ENCODE peak calls at places on chromosomes 3 and 15, in eight cellular contexts. D is HS-5; L is stimulated activated CD4-positive, alpha-beta T cell treated with anti-CD3 and anti-CD28 coated beads, TNF-alpha, amount 100 ng/mL, for 48 hours; O is brain microvascular endothelial cell; I is NCI-H2081; N is bronchial epithelial cell; R is GM04504; S is AG09309. G is an unnamed sample.

GRCh38 chr3:120274739-120275167 is 10.3 kb downstream of the GPR156 start:
- DNase-seq in D (no peak), N (no peak), L (no peak), S (no peak), R (no peak), O (no peak), I (no peak), G (no peak)

GRCh38 chr3:179957264-179957845 is 79.4 kb downstream of the PEX5L start:
- DNase-seq in S (no peak), D (no peak), O (no peak), R (no peak), L (no peak), I (no peak), N (no peak), G (no peak)

GRCh38 chr15:45573961-45574629 is 13.1 kb upstream of the BLOC1S6 start:
- DNase-seq in R (no peak), L (peak; percentile 4), S (no peak), D (no peak), O (no peak), N (no peak), I (no peak), G (no peak)

GRCh38 chr3:121443456-121443855 is 102.3 kb downstream of the POLQ start:
- DNase-seq in O (no peak), N (no peak), S (no peak), R (no peak), L (no peak), I (no peak), D (no peak), G (no peak)

GRCh38 chr3:22098000-22098399 is 347.0 kb upstream of the ZNF385D start:
- DNase-seq in D (no peak), N (no peak), R (no peak), L (no peak), S (no peak), I (no peak), O (no peak), G (no peak)

GRCh38 chr3:132569153-132569552 is 27.9 kb upstream of the ACKR4 start:
- DNase-seq in L (no peak), S (no peak), O (no peak), D (no peak), I (peak; percentile 5), N (no peak), R (peak; percentile 22), G (no peak)

GRCh38 chr3:127485396-127486170 is 105.0 kb downstream of the TPRA1 start:
- DNase-seq in R (no peak), O (no peak), I (no peak), D (no peak), N (no peak), L (no peak), S (no peak), G (no peak)

GRCh38 chr15:58746174-58746573 is 3.3 kb downstream of the ADAM10 start:
- DNase-seq in L (no peak), O (no peak), I (no peak), D (no peak), S (no peak), R (no peak), N (no peak), G (no peak)

GRCh38 chr3:23726811-23727548 is 78.8 kb upstream of the UBE2E1 start:
- DNase-seq in O (no peak), I (no peak), D (no peak), L (no peak), S (no peak), R (no peak), N (no peak), G (no peak)

GRCh38 chr3:109023656-109024254 is 70.1 kb upstream of the GUCA1C start:
- DNase-seq in L (peak; percentile 27), N (peak; percentile 42), S (peak; percentile 25), R (peak; percentile 13), O (peak; percentile 39), D (peak; percentile 5), I (peak; percentile 17), G (no peak)

GRCh38 chr3:16379838-16380237 is 114.8 kb downstream of the OXNAD1 start:
- DNase-seq in D (no peak), R (no peak), S (no peak), I (no peak), N (no peak), L (no peak), O (no peak), G (no peak)

GRCh38 chr15:79115971-79116370 is 25.4 kb upstream of the RASGRF1 start:
- DNase-seq in O (no peak), L (no peak), S (no peak), I (no peak), D (no peak), N (no peak), R (no peak), G (no peak)

GRCh38 chr15:74369756-74370155 is 2.3 kb upstream of the CYP11A1 start:
- DNase-seq in N (no peak), S (no peak), D (no peak), L (no peak), O (no peak), I (no peak), R (no peak), G (no peak)

GRCh38 chr15:39774688-39775267 is 7.9 kb downstream of the FSIP1 start:
- DNase-seq in D (no peak), S (no peak), N (no peak), I (no peak), O (no peak), R (no peak), L (no peak), G (no peak)

GRCh38 chr3:123089611-123090301 is 22.9 kb downstream of the PDIA5 start:
- DNase-seq in S (no peak), D (no peak), R (no peak), I (no peak), O (no peak), N (no peak), L (no peak), G (no peak)